ENCODE peak calls at places on chromosomes 3 and 15, in four cellular contexts. One of them, this sample, is unnamed.
A peak's percentile ranks its signal among the peaks of the same experiment; 100 is the strongest.

GRCh38 chr15:49227602-49228001 is 57.6 kb downstream of the GALK2 start:
- DNase-seq in CD4-positive, alpha-beta memory T cell: peak; percentile 6
- DNase-seq in psoas muscle: no peak
- DNase-seq in GM23248: no peak
- DNase-seq in this sample: no peak

GRCh38 chr3:47715928-47716327 is 65.8 kb downstream of the SMARCC1 start:
- DNase-seq in CD4-positive, alpha-beta memory T cell: no peak
- DNase-seq in psoas muscle: no peak
- DNase-seq in GM23248: peak; percentile 66
- DNase-seq in this sample: no peak

GRCh38 chr3:146262711-146263110 is 11.8 kb upstream of the PLSCR4 start:
- DNase-seq in CD4-positive, alpha-beta memory T cell: no peak
- DNase-seq in psoas muscle: no peak
- DNase-seq in GM23248: no peak
- DNase-seq in this sample: no peak

GRCh38 chr3:148090156-148090555 is 607.5 kb upstream of the AGTR1 start:
- DNase-seq in CD4-positive, alpha-beta memory T cell: no peak
- DNase-seq in psoas muscle: no peak
- DNase-seq in GM23248: no peak
- DNase-seq in this sample: no peak

GRCh38 chr3:69120879-69121464 is 1.4 kb downstream of the LMOD3 start:
- DNase-seq in CD4-positive, alpha-beta memory T cell: peak; percentile 79
- DNase-seq in psoas muscle: no peak
- DNase-seq in GM23248: peak; percentile 55
- DNase-seq in this sample: no peak

GRCh38 chr15:68373028-68373427 is 58.9 kb downstream of the ITGA11 start:
- DNase-seq in CD4-positive, alpha-beta memory T cell: no peak
- DNase-seq in psoas muscle: no peak
- DNase-seq in GM23248: no peak
- DNase-seq in this sample: no peak

GRCh38 chr3:182704926-182705325 is 88.4 kb upstream of the ATP11B start:
- DNase-seq in CD4-positive, alpha-beta memory T cell: no peak
- DNase-seq in psoas muscle: no peak
- DNase-seq in GM23248: no peak
- DNase-seq in this sample: no peak

GRCh38 chr15:71781179-71781964 is 29.0 kb upstream of the NR2E3 start:
- DNase-seq in CD4-positive, alpha-beta memory T cell: no peak
- DNase-seq in psoas muscle: no peak
- DNase-seq in GM23248: peak; percentile 70
- DNase-seq in this sample: no peak

GRCh38 chr15:67922971-67923646 is 83.3 kb upstream of the RNU6-1 start:
- DNase-seq in CD4-positive, alpha-beta memory T cell: no peak
- DNase-seq in psoas muscle: no peak
- DNase-seq in GM23248: no peak
- DNase-seq in this sample: no peak

GRCh38 chr3:127373701-127374625 is 86.1 kb upstream of the PRR20G start:
- DNase-seq in CD4-positive, alpha-beta memory T cell: no peak
- DNase-seq in psoas muscle: no peak
- DNase-seq in GM23248: peak; percentile 22
- DNase-seq in this sample: no peak

GRCh38 chr3:152197451-152197850 is 71.3 kb upstream of the MBNL1 start:
- DNase-seq in CD4-positive, alpha-beta memory T cell: no peak
- DNase-seq in psoas muscle: no peak
- DNase-seq in GM23248: peak; percentile 70
- DNase-seq in this sample: peak; percentile 62

GRCh38 chr3:69649713-69650419 is 89.4 kb upstream of the MITF start:
- DNase-seq in CD4-positive, alpha-beta memory T cell: no peak
- DNase-seq in psoas muscle: no peak
- DNase-seq in GM23248: peak; percentile 49
- DNase-seq in this sample: no peak

GRCh38 chr3:150106752-150107428 is 136.2 kb upstream of the PFN2 start:
- DNase-seq in CD4-positive, alpha-beta memory T cell: no peak
- DNase-seq in psoas muscle: no peak
- DNase-seq in GM23248: peak; percentile 88
- DNase-seq in this sample: peak; percentile 84

GRCh38 chr3:132180337-132180791 is 136.8 kb upstream of the ACP3 start:
- DNase-seq in CD4-positive, alpha-beta memory T cell: peak; percentile 37
- DNase-seq in psoas muscle: no peak
- DNase-seq in GM23248: peak; percentile 78
- DNase-seq in this sample: peak; percentile 59

GRCh38 chr15:26179906-26180305 is 316.8 kb upstream of the ATP10A start:
- DNase-seq in CD4-positive, alpha-beta memory T cell: no peak
- DNase-seq in psoas muscle: no peak
- DNase-seq in GM23248: peak; percentile 1
- DNase-seq in this sample: no peak

GRCh38 chr3:130425484-130425883 is 80.0 kb downstream of the COL6A5 start:
- DNase-seq in CD4-positive, alpha-beta memory T cell: no peak
- DNase-seq in psoas muscle: no peak
- DNase-seq in GM23248: peak; percentile 2
- DNase-seq in this sample: no peak

GRCh38 chr3:44674211-44674610 is 25.7 kb downstream of the ZNF35 start:
- DNase-seq in CD4-positive, alpha-beta memory T cell: no peak
- DNase-seq in psoas muscle: no peak
- DNase-seq in GM23248: no peak
- DNase-seq in this sample: no peak

GRCh38 chr3:126552688-126553283 is 5.9 kb downstream of the C3orf22 start:
- DNase-seq in CD4-positive, alpha-beta memory T cell: no peak
- DNase-seq in psoas muscle: peak; percentile 38
- DNase-seq in GM23248: no peak
- DNase-seq in this sample: no peak

GRCh38 chr3:98525494-98525893 is 2.8 kb upstream of the CLDND1 start:
- DNase-seq in CD4-positive, alpha-beta memory T cell: peak; percentile 36
- DNase-seq in psoas muscle: no peak
- DNase-seq in GM23248: no peak
- DNase-seq in this sample: no peak

GRCh38 chr3:16069149-16069922 is 105.1 kb upstream of the GALNT15 start:
- DNase-seq in CD4-positive, alpha-beta memory T cell: no peak
- DNase-seq in psoas muscle: no peak
- DNase-seq in GM23248: peak; percentile 79
- DNase-seq in this sample: peak; percentile 32

GRCh38 chr3:149586871-149587270 is 71.0 kb downstream of the WWTR1 start:
- DNase-seq in CD4-positive, alpha-beta memory T cell: no peak
- DNase-seq in psoas muscle: no peak
- DNase-seq in GM23248: peak; percentile 67
- DNase-seq in this sample: no peak

GRCh38 chr3:194261581-194262063 is 89.5 kb downstream of the CPN2 start:
- DNase-seq in CD4-positive, alpha-beta memory T cell: no peak
- DNase-seq in psoas muscle: no peak
- DNase-seq in GM23248: no peak
- DNase-seq in this sample: no peak

GRCh38 chr15:41794081-41794480 is 19.8 kb downstream of the MAPKBP1 start:
- DNase-seq in CD4-positive, alpha-beta memory T cell: no peak
- DNase-seq in psoas muscle: no peak
- DNase-seq in GM23248: peak; percentile 82
- DNase-seq in this sample: no peak

GRCh38 chr3:115212615-115213014 is 65.5 kb upstream of the ZBTB20 start:
- DNase-seq in CD4-positive, alpha-beta memory T cell: no peak
- DNase-seq in psoas muscle: no peak
- DNase-seq in GM23248: no peak
- DNase-seq in this sample: no peak

GRCh38 chr3:98612587-98612986 is 19.2 kb upstream of the CPOX start:
- DNase-seq in CD4-positive, alpha-beta memory T cell: no peak
- DNase-seq in psoas muscle: no peak
- DNase-seq in GM23248: no peak
- DNase-seq in this sample: no peak

GRCh38 chr15:68487087-68487843 is 55.3 kb upstream of the ITGA11 start:
- DNase-seq in CD4-positive, alpha-beta memory T cell: no peak
- DNase-seq in psoas muscle: no peak
- DNase-seq in GM23248: peak; percentile 90
- DNase-seq in this sample: peak; percentile 52

GRCh38 chr3:119347036-119347435 is 52.9 kb downstream of the ARHGAP31 start:
- DNase-seq in CD4-positive, alpha-beta memory T cell: no peak
- DNase-seq in psoas muscle: no peak
- DNase-seq in GM23248: no peak
- DNase-seq in this sample: no peak

GRCh38 chr3:172635588-172635987 is 75.3 kb downstream of the NCEH1 start:
- DNase-seq in CD4-positive, alpha-beta memory T cell: no peak
- DNase-seq in psoas muscle: no peak
- DNase-seq in GM23248: peak; percentile 38
- DNase-seq in this sample: no peak

GRCh38 chr15:92606126-92606835 is 49.3 kb downstream of the FAM174B start:
- DNase-seq in CD4-positive, alpha-beta memory T cell: no peak
- DNase-seq in psoas muscle: no peak
- DNase-seq in GM23248: no peak
- DNase-seq in this sample: no peak

GRCh38 chr15:76337739-76338554 is 1.4 kb downstream of the ISL2 start:
- DNase-seq in CD4-positive, alpha-beta memory T cell: peak; percentile 25
- DNase-seq in psoas muscle: no peak
- DNase-seq in GM23248: no peak
- DNase-seq in this sample: peak; percentile 76

GRCh38 chr15:41958002-41958420 is 14.3 kb downstream of the EHD4 start:
- DNase-seq in CD4-positive, alpha-beta memory T cell: no peak
- DNase-seq in psoas muscle: no peak
- DNase-seq in GM23248: no peak
- DNase-seq in this sample: no peak

GRCh38 chr3:129612350-129613204 is 6.1 kb upstream of the PLXND1 start:
- DNase-seq in CD4-positive, alpha-beta memory T cell: no peak
- DNase-seq in psoas muscle: peak; percentile 62
- DNase-seq in GM23248: peak; percentile 81
- DNase-seq in this sample: peak; percentile 94

GRCh38 chr15:74725845-74726773 is 781 bp upstream of the CYP1A1 start:
- DNase-seq in CD4-positive, alpha-beta memory T cell: peak; percentile 43
- DNase-seq in psoas muscle: peak; percentile 70
- DNase-seq in GM23248: peak; percentile 52
- DNase-seq in this sample: peak; percentile 89

GRCh38 chr3:50195501-50196252 is 4.3 kb downstream of the GNAT1 start:
- DNase-seq in CD4-positive, alpha-beta memory T cell: no peak
- DNase-seq in psoas muscle: no peak
- DNase-seq in GM23248: peak; percentile 54
- DNase-seq in this sample: peak; percentile 92

GRCh38 chr3:67362686-67363085 is 291.7 kb downstream of the SUCLG2 start:
- DNase-seq in CD4-positive, alpha-beta memory T cell: no peak
- DNase-seq in psoas muscle: no peak
- DNase-seq in GM23248: no peak
- DNase-seq in this sample: no peak

GRCh38 chr3:126005951-126006350 is 37.0 kb downstream of the ROPN1B start:
- DNase-seq in CD4-positive, alpha-beta memory T cell: no peak
- DNase-seq in psoas muscle: no peak
- DNase-seq in GM23248: peak; percentile 89
- DNase-seq in this sample: peak; percentile 94

GRCh38 chr3:101851833-101852232 is 2.5 kb downstream of the NFKBIZ start:
- DNase-seq in CD4-positive, alpha-beta memory T cell: no peak
- DNase-seq in psoas muscle: no peak
- DNase-seq in GM23248: no peak
- DNase-seq in this sample: no peak
- H3K4me1 ChIP-seq in CD4-positive, alpha-beta memory T cell: peaks cover 45% of the 10 kb centered on the region
- H3K4me1 ChIP-seq in psoas muscle: no peaks in the 10 kb centered on the region
- H3K4me1 ChIP-seq in GM23248: peaks cover 26% of the 10 kb centered on the region
- H3K4me1 ChIP-seq in this sample: peaks cover 20% of the 10 kb centered on the region

GRCh38 chr3:105829229-105829628 is 39.6 kb downstream of the CBLB start:
- DNase-seq in CD4-positive, alpha-beta memory T cell: no peak
- DNase-seq in psoas muscle: no peak
- DNase-seq in GM23248: no peak
- DNase-seq in this sample: no peak

GRCh38 chr3:105829879-105830622 is 38.8 kb downstream of the CBLB start:
- DNase-seq in CD4-positive, alpha-beta memory T cell: peak; percentile 71
- DNase-seq in psoas muscle: no peak
- DNase-seq in GM23248: peak; percentile 61
- DNase-seq in this sample: no peak

GRCh38 chr3:105828703-105829102 is 40.1 kb downstream of the CBLB start:
- DNase-seq in CD4-positive, alpha-beta memory T cell: no peak
- DNase-seq in psoas muscle: no peak
- DNase-seq in GM23248: no peak
- DNase-seq in this sample: no peak

GRCh38 chr3:105827959-105828358 is 40.9 kb downstream of the CBLB start:
- DNase-seq in CD4-positive, alpha-beta memory T cell: no peak
- DNase-seq in psoas muscle: peak; percentile 40
- DNase-seq in GM23248: peak; percentile 90
- DNase-seq in this sample: no peak

DNA sequence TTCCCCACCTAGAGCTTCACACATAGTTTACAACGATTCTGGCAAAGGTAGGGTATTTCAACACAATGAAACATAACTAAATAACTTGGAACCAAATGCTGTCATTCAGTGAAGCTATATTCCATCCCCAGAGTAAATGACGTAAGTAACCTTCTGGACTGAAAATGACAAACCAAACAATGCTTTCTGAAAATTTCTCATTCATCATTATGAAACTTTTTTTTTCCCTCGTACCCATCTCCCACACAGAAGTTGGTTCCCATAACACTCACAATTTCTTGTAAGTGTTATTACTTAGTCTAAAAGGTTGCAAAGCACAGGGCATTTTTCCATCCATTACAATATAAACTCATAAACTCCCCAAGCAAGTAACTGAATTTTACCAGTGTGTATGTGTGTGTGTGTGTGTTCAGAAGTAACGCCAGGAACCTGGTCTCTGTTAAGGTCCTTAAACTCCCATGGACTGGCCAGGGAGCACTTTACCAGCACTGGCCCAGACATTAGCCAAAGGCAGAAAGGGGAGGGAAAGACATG is 41.6 kb downstream of the CBLB start:
- DNase-seq in CD4-positive, alpha-beta memory T cell: no peak
- DNase-seq in psoas muscle: no peak
- DNase-seq in GM23248: peak; percentile 47
- DNase-seq in this sample: no peak
- H3K4me1 ChIP-seq in CD4-positive, alpha-beta memory T cell: peaks cover 77% of the 10 kb centered on the region
- H3K4me1 ChIP-seq in psoas muscle: peaks cover 53% of the 10 kb centered on the region
- H3K4me1 ChIP-seq in GM23248: peaks cover 54% of the 10 kb centered on the region
- H3K4me1 ChIP-seq in this sample: peaks cover 74% of the 10 kb centered on the region

GRCh38 chr3:134249442-134249841 is 1.2 kb downstream of the RYK start:
- DNase-seq in CD4-positive, alpha-beta memory T cell: no peak
- DNase-seq in psoas muscle: no peak
- DNase-seq in GM23248: no peak
- DNase-seq in this sample: no peak

GRCh38 chr3:134242649-134243637 is 7.7 kb downstream of the RYK start:
- DNase-seq in CD4-positive, alpha-beta memory T cell: no peak
- DNase-seq in psoas muscle: no peak
- DNase-seq in GM23248: peak; percentile 95
- DNase-seq in this sample: peak; percentile 63

GRCh38 chr3:134249935-134250716 is 533 bp downstream of the RYK start:
- DNase-seq in CD4-positive, alpha-beta memory T cell: peak; percentile 62
- DNase-seq in psoas muscle: peak; percentile 78
- DNase-seq in GM23248: peak; percentile 78
- DNase-seq in this sample: peak; percentile 91

GRCh38 chr3:134239538-134239937 is 11.1 kb downstream of the RYK start:
- DNase-seq in CD4-positive, alpha-beta memory T cell: no peak
- DNase-seq in psoas muscle: no peak
- DNase-seq in GM23248: peak; percentile 74
- DNase-seq in this sample: no peak

GRCh38 chr3:134244921-134245320 is 5.7 kb downstream of the RYK start:
- DNase-seq in CD4-positive, alpha-beta memory T cell: no peak
- DNase-seq in psoas muscle: no peak
- DNase-seq in GM23248: no peak
- DNase-seq in this sample: no peak
- H3K4me1 ChIP-seq in CD4-positive, alpha-beta memory T cell: peaks cover 65% of the 10 kb centered on the region
- H3K4me1 ChIP-seq in psoas muscle: peaks cover 32% of the 10 kb centered on the region
- H3K4me1 ChIP-seq in GM23248: peaks cover 47% of the 10 kb centered on the region
- H3K4me1 ChIP-seq in this sample: peaks cover 22% of the 10 kb centered on the region

DNA sequence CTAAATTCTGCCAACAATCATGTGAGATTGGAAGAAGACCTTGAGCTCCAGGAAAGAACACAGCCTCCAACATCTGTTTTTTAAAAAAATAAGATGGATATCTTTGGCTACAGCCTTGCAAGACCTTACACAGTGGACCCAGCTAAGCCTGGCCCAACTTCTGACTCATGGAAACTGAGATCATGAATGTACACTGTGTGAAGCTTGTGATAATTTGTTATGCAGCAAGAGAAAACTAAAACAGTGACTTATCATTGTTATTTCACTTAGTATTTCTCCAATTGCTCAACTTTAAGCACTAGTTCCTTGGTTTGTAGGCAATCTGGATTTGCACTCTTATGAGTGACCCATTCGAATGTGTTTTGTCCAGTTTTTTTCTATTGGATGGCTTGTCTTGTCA is 29.3 kb downstream of the SHQ1 start:
- DNase-seq in CD4-positive, alpha-beta memory T cell: no peak
- DNase-seq in psoas muscle: no peak
- DNase-seq in GM23248: peak; percentile 91
- DNase-seq in this sample: peak; percentile 23
- H3K4me1 ChIP-seq in CD4-positive, alpha-beta memory T cell: peaks cover 14% of the 10 kb centered on the region
- H3K4me1 ChIP-seq in psoas muscle: peaks cover 45% of the 10 kb centered on the region
- H3K4me1 ChIP-seq in GM23248: peaks cover 45% of the 10 kb centered on the region
- H3K4me1 ChIP-seq in this sample: peaks cover 39% of the 10 kb centered on the region

This sample was measured in osteoblast.